ENCODE peak calls at places on chromosomes 3 and 15, in six cellular contexts. One of them, this sample, is unnamed.

GRCh38 chr3:64440498-64440897 is 215.2 kb upstream of the PRICKLE2 start:
- DNase-seq in suprapubic skin: no peak
- DNase-seq in prostate gland: no peak
- DNase-seq in GM23338: no peak
- DNase-seq in Panc1: no peak
- DNase-seq in stomach: peak; percentile 70
- DNase-seq in this sample: no peak

GRCh38 chr15:77639431-77639830 is 6.7 kb upstream of the LINGO1 start:
- DNase-seq in suprapubic skin: no peak
- DNase-seq in prostate gland: no peak
- DNase-seq in GM23338: no peak
- DNase-seq in Panc1: no peak
- DNase-seq in stomach: no peak
- DNase-seq in this sample: no peak

GRCh38 chr15:63025460-63025859 is 17.1 kb upstream of the TPM1 start:
- DNase-seq in suprapubic skin: no peak
- DNase-seq in prostate gland: no peak
- DNase-seq in GM23338: peak; percentile 49
- DNase-seq in Panc1: no peak
- DNase-seq in stomach: no peak
- DNase-seq in this sample: no peak

GRCh38 chr15:25903024-25903581 is 40.0 kb upstream of the ATP10A start:
- DNase-seq in suprapubic skin: no peak
- DNase-seq in prostate gland: no peak
- DNase-seq in GM23338: no peak
- DNase-seq in Panc1: no peak
- DNase-seq in stomach: no peak
- DNase-seq in this sample: no peak

GRCh38 chr15:101675796-101676582 is 23.8 kb upstream of the TM2D3 start:
- DNase-seq in suprapubic skin: no peak
- DNase-seq in prostate gland: no peak
- DNase-seq in GM23338: peak; percentile 37
- DNase-seq in Panc1: no peak
- DNase-seq in stomach: no peak
- DNase-seq in this sample: no peak

GRCh38 chr3:38542401-38543298 is 46.5 kb downstream of the EXOG start:
- DNase-seq in suprapubic skin: peak; percentile 49
- DNase-seq in prostate gland: no peak
- DNase-seq in GM23338: no peak
- DNase-seq in Panc1: no peak
- DNase-seq in stomach: no peak
- DNase-seq in this sample: no peak

GRCh38 chr3:111668912-111669488 is 73.9 kb upstream of the ZBED2 start:
- DNase-seq in suprapubic skin: no peak
- DNase-seq in prostate gland: no peak
- DNase-seq in GM23338: peak; percentile 84
- DNase-seq in Panc1: peak; percentile 33
- DNase-seq in stomach: no peak
- DNase-seq in this sample: no peak

GRCh38 chr15:52496776-52497470 is 31.8 kb downstream of the MYO5A start:
- DNase-seq in suprapubic skin: no peak
- DNase-seq in prostate gland: no peak
- DNase-seq in GM23338: no peak
- DNase-seq in Panc1: peak; percentile 33
- DNase-seq in stomach: no peak
- DNase-seq in this sample: no peak

GRCh38 chr3:183481582-183481981 is 53.2 kb upstream of the MCF2L2 start:
- DNase-seq in suprapubic skin: no peak
- DNase-seq in prostate gland: no peak
- DNase-seq in GM23338: no peak
- DNase-seq in Panc1: no peak
- DNase-seq in stomach: no peak
- DNase-seq in this sample: no peak

GRCh38 chr3:32420138-32420981 is 28.7 kb downstream of the CMTM7 start:
- DNase-seq in suprapubic skin: no peak
- DNase-seq in prostate gland: peak; percentile 46
- DNase-seq in GM23338: peak; percentile 73
- DNase-seq in Panc1: no peak
- DNase-seq in stomach: peak; percentile 54
- DNase-seq in this sample: no peak

GRCh38 chr3:150528359-150528797 is 17.9 kb downstream of the SERP1 start:
- DNase-seq in suprapubic skin: no peak
- DNase-seq in prostate gland: no peak
- DNase-seq in GM23338: no peak
- DNase-seq in Panc1: no peak
- DNase-seq in stomach: no peak
- DNase-seq in this sample: no peak

GRCh38 chr3:124315215-124316033 is 323.5 kb upstream of the ROPN1 start:
- DNase-seq in suprapubic skin: no peak
- DNase-seq in prostate gland: no peak
- DNase-seq in GM23338: no peak
- DNase-seq in Panc1: no peak
- DNase-seq in stomach: no peak
- DNase-seq in this sample: no peak

GRCh38 chr3:46110701-46111493 is 83.6 kb upstream of the XCR1 start:
- DNase-seq in suprapubic skin: no peak
- DNase-seq in prostate gland: no peak
- DNase-seq in GM23338: peak; percentile 19
- DNase-seq in Panc1: no peak
- DNase-seq in stomach: no peak
- DNase-seq in this sample: peak; percentile 54

GRCh38 chr3:134317106-134317947 is 56.9 kb downstream of the AMOTL2 start:
- DNase-seq in suprapubic skin: peak; percentile 67
- DNase-seq in prostate gland: no peak
- DNase-seq in GM23338: no peak
- DNase-seq in Panc1: no peak
- DNase-seq in stomach: no peak
- DNase-seq in this sample: no peak

GRCh38 chr3:30776186-30776815 is 118.2 kb downstream of the GADL1 start:
- DNase-seq in suprapubic skin: no peak
- DNase-seq in prostate gland: no peak
- DNase-seq in GM23338: no peak
- DNase-seq in Panc1: no peak
- DNase-seq in stomach: no peak
- DNase-seq in this sample: no peak

GRCh38 chr3:52090131-52090548 is 33.8 kb upstream of the DUSP7 start:
- DNase-seq in suprapubic skin: no peak
- DNase-seq in prostate gland: no peak
- DNase-seq in GM23338: no peak
- DNase-seq in Panc1: no peak
- DNase-seq in stomach: no peak
- DNase-seq in this sample: no peak

GRCh38 chr3:97736928-97737327 is 27.6 kb upstream of the ARL6 start:
- DNase-seq in suprapubic skin: no peak
- DNase-seq in prostate gland: no peak
- DNase-seq in GM23338: no peak
- DNase-seq in Panc1: no peak
- DNase-seq in stomach: no peak
- DNase-seq in this sample: no peak

GRCh38 chr3:189680723-189681122 is 49.5 kb downstream of the TP63 start:
- DNase-seq in suprapubic skin: no peak
- DNase-seq in prostate gland: no peak
- DNase-seq in GM23338: no peak
- DNase-seq in Panc1: no peak
- DNase-seq in stomach: no peak
- DNase-seq in this sample: no peak

GRCh38 chr3:38114875-38115644 is 21.9 kb downstream of the ACAA1 start:
- DNase-seq in suprapubic skin: peak; percentile 61
- DNase-seq in prostate gland: no peak
- DNase-seq in GM23338: no peak
- DNase-seq in Panc1: no peak
- DNase-seq in stomach: no peak
- DNase-seq in this sample: no peak

GRCh38 chr15:75836953-75837321 is 6.3 kb upstream of the UBE2Q2 start:
- DNase-seq in suprapubic skin: no peak
- DNase-seq in prostate gland: no peak
- DNase-seq in GM23338: no peak
- DNase-seq in Panc1: no peak
- DNase-seq in stomach: no peak
- DNase-seq in this sample: no peak

GRCh38 chr3:49386056-49386756 is 25.6 kb downstream of the RHOA start:
- DNase-seq in suprapubic skin: no peak
- DNase-seq in prostate gland: no peak
- DNase-seq in GM23338: no peak
- DNase-seq in Panc1: no peak
- DNase-seq in stomach: no peak
- DNase-seq in this sample: no peak

GRCh38 chr15:91866371-91866905 is 12.9 kb downstream of the SLCO3A1 start:
- DNase-seq in suprapubic skin: no peak
- DNase-seq in prostate gland: peak; percentile 78
- DNase-seq in GM23338: no peak
- DNase-seq in Panc1: no peak
- DNase-seq in stomach: no peak
- DNase-seq in this sample: no peak

GRCh38 chr15:39580630-39581500 is at the start of gene THBS1:
- DNase-seq in suprapubic skin: peak; percentile 94
- DNase-seq in prostate gland: peak; percentile 78
- DNase-seq in GM23338: peak; percentile 98
- DNase-seq in Panc1: no peak
- DNase-seq in stomach: peak; percentile 70
- DNase-seq in this sample: peak; percentile 92

DNA sequence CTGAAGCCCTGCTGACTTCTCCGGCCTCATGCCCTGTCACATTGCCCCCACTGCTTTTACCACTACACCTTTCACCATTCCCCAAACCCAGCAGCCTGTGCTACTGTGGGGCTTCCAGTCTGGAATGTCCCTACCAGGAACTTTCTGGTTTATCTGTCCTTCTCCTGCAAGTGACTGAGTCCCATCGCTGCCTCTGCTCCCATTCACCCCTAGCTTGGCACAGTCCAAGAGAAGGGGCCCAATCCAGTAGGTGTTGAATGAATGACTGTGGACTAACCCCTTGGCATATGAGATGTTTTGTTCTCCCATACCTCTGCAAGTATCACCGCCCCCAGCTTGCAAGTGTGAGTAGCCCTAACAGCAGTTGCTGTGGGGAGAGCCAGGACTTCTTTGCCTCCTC is 31.9 kb downstream of the HMCES start:
- DNase-seq in suprapubic skin: no peak
- DNase-seq in prostate gland: no peak
- DNase-seq in GM23338: no peak
- DNase-seq in Panc1: no peak
- DNase-seq in stomach: no peak
- DNase-seq in this sample: no peak
- H3K27ac ChIP-seq in suprapubic skin: peak overlapping the region; percentile 59
- H3K27ac ChIP-seq in prostate gland: peak overlapping the region; percentile 55
- H3K27ac ChIP-seq in GM23338: no peak overlapping the region
- H3K27ac ChIP-seq in Panc1: no peak overlapping the region
- H3K27ac ChIP-seq in stomach: peak overlapping the region; percentile 52
- H3K27ac ChIP-seq in this sample: peak overlapping the region; percentile 36

GRCh38 chr15:81747477-81747876 is 298.3 kb downstream of the MEX3B start:
- DNase-seq in suprapubic skin: no peak
- DNase-seq in prostate gland: no peak
- DNase-seq in GM23338: no peak
- DNase-seq in Panc1: no peak
- DNase-seq in stomach: no peak
- DNase-seq in this sample: no peak
- TF ChIP-seq POLR2AphosphoS5 in suprapubic skin: no peak
- TF ChIP-seq POLR2AphosphoS5 in prostate gland: no peak
- TF ChIP-seq POLR2AphosphoS5 in GM23338: no peak
- TF ChIP-seq POLR2AphosphoS5 in Panc1: no peak
- TF ChIP-seq POLR2AphosphoS5 in stomach: no peak
- TF ChIP-seq POLR2AphosphoS5 in this sample: no peak

GRCh38 chr15:99511529-99511864 is 54.3 kb upstream of the MEF2A start:
- DNase-seq in suprapubic skin: no peak
- DNase-seq in prostate gland: no peak
- DNase-seq in GM23338: no peak
- DNase-seq in Panc1: no peak
- DNase-seq in stomach: no peak
- DNase-seq in this sample: no peak

GRCh38 chr15:99509686-99510461 is 55.9 kb upstream of the MEF2A start:
- DNase-seq in suprapubic skin: no peak
- DNase-seq in prostate gland: no peak
- DNase-seq in GM23338: no peak
- DNase-seq in Panc1: no peak
- DNase-seq in stomach: no peak
- DNase-seq in this sample: no peak

GRCh38 chr15:99508807-99509311 is 56.9 kb upstream of the MEF2A start:
- DNase-seq in suprapubic skin: no peak
- DNase-seq in prostate gland: no peak
- DNase-seq in GM23338: no peak
- DNase-seq in Panc1: no peak
- DNase-seq in stomach: no peak
- DNase-seq in this sample: no peak

GRCh38 chr15:99514306-99514705 is 51.5 kb upstream of the MEF2A start:
- DNase-seq in suprapubic skin: no peak
- DNase-seq in prostate gland: no peak
- DNase-seq in GM23338: no peak
- DNase-seq in Panc1: no peak
- DNase-seq in stomach: no peak
- DNase-seq in this sample: no peak

DNA sequence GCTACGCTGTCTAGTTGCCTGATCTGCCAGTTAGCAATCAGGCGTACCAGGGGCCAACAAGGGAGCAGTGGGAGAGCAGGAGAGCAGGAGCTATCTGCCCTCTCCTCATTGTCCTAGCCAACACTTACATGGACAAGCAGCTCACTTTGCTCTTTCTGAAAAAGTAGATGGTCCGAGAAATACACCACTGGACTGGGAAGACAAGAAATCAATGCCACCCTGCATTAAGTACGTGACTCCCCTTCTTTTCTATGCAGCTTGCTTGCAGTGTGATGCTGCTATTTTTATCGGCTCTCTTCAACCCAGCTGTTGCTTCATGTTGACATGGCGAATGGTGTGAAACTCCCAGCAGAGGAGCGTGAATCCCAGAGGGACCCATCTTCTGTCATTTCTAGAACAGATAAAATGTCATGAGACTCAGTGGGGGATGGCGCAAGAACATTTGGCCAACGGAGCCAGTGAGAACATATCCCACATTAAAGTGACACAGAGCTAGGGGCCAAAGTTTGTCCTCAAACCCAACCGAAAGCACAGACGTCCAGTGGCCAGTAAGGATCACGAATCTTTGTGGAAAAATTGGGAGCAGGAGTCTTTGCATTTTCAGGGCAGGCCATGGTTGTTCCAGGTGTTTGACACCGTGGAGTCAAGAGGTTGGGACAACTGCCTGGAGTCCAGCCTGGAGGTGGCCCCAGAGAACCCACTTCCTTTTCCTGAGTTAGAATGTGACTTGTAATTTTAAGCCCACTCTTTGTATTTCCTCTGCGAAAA is 53.7 kb upstream of the MEF2A start:
- DNase-seq in suprapubic skin: no peak
- DNase-seq in prostate gland: no peak
- DNase-seq in GM23338: no peak
- DNase-seq in Panc1: no peak
- DNase-seq in stomach: no peak
- DNase-seq in this sample: no peak
- H3K4me1 ChIP-seq in suprapubic skin: peaks cover 44% of the 10 kb centered on the region
- H3K4me1 ChIP-seq in prostate gland: no peaks in the 10 kb centered on the region
- H3K4me1 ChIP-seq in GM23338: no peaks in the 10 kb centered on the region
- H3K4me1 ChIP-seq in Panc1: no peaks in the 10 kb centered on the region
- H3K4me1 ChIP-seq in stomach: peaks cover 23% of the 10 kb centered on the region
- H3K4me1 ChIP-seq in this sample: peaks cover 17% of the 10 kb centered on the region

GRCh38 chr15:74314897-74315438 is 52.5 kb downstream of the CYP11A1 start:
- DNase-seq in suprapubic skin: no peak
- DNase-seq in prostate gland: no peak
- DNase-seq in GM23338: no peak
- DNase-seq in Panc1: no peak
- DNase-seq in stomach: no peak
- DNase-seq in this sample: no peak
- H3K27ac ChIP-seq in suprapubic skin: no peak overlapping the region
- H3K27ac ChIP-seq in prostate gland: no peak overlapping the region
- H3K27ac ChIP-seq in GM23338: no peak overlapping the region
- H3K27ac ChIP-seq in Panc1: no peak overlapping the region
- H3K27ac ChIP-seq in stomach: no peak overlapping the region
- H3K27ac ChIP-seq in this sample: no peak overlapping the region

This sample was measured in transverse colon.